ENCODE peak calls at places on chromosomes 2 and 18, in eight cellular contexts. U is NCI-H446 treated with DMSO at 0.1 percent for 48 hours; Z is NCI-H1092 treated with DMSO at 0.1 percent for 48 hours; W is cardiac septum; N is SHP77 treated with DMSO at 0.1 percent for 48 hours; Y is stimulated activated CD8-positive, alpha-beta memory T cell treated with anti-CD3 and anti-CD28 coated beads, Interleukin-2, amount 100 ng/mL, for 48 hours; G is A673; Q is dorsolateral prefrontal cortex. R is an unnamed sample.

GRCh38 chr18:55988537-55988936 is 400.5 kb upstream of the TCF4 start:
- DNase-seq in U (no peak), Q (no peak), N (no peak), Z (no peak), G (peak; percentile 4), Y (no peak), W (no peak), R (no peak)

GRCh38 chr2:160411167-160411566 is 82.4 kb downstream of the RBMS1 start:
- DNase-seq in W (no peak), U (peak; percentile 24), Z (no peak), N (no peak), Y (no peak), G (no peak), Q (no peak), R (peak; percentile 79)

GRCh38 chr2:194003911-194004310 is 1653.1 kb upstream of the SLC39A10 start:
- DNase-seq in G (no peak), W (no peak), Z (no peak), U (no peak), Y (no peak), Q (no peak), N (no peak), R (no peak)

GRCh38 chr2:20424300-20425290 is 22.3 kb upstream of the RHOB start:
- DNase-seq in W (peak; percentile 88), Z (no peak), Y (no peak), N (no peak), U (no peak), Q (no peak), G (no peak), R (peak; percentile 89)

GRCh38 chr2:172560721-172561120 is 4.8 kb downstream of the PDK1 start:
- DNase-seq in G (no peak), Q (no peak), N (no peak), Z (no peak), W (no peak), Y (no peak), U (no peak), R (no peak)

GRCh38 chr18:10412933-10413332 is 41.5 kb upstream of the APCDD1 start:
- DNase-seq in W (no peak), Z (no peak), U (no peak), N (no peak), G (no peak), Y (no peak), Q (no peak), R (no peak)

GRCh38 chr2:156890498-156891148 is 366.9 kb upstream of the GALNT5 start:
- DNase-seq in N (peak; percentile 50), Q (no peak), W (no peak), G (no peak), Z (no peak), U (no peak), Y (no peak), R (no peak)

GRCh38 chr18:58307441-58307840 is 263.4 kb downstream of the NEDD4L start:
- DNase-seq in Y (no peak), G (no peak), Q (no peak), Z (no peak), N (no peak), W (no peak), U (no peak), R (no peak)

GRCh38 chr2:161122772-161123530 is 37.3 kb upstream of the TANK start:
- DNase-seq in N (no peak), Q (no peak), G (peak; percentile 96), Z (no peak), U (no peak), Y (no peak), W (no peak), R (no peak)

R was measured in spleen.